ENCODE peak calls at places on chromosomes 1 and 21, in nine cellular contexts. D is A673; I is nephron progenitor cell; X is activated CD8-positive, alpha-beta T cell treated with anti-CD3 and anti-CD28 coated beads for 36 hours; B is HCT116; O is endothelial cell; W is dorsolateral prefrontal cortex; G is astrocyte of the cerebellum; Y is brain microvascular endothelial cell. T is an unnamed sample.

GRCh38 chr1:205648212-205648910 is 16.6 kb upstream of the ELK4 start:
- DNase-seq in D (no peak), I (peak), X (no peak), B (no peak), O (no peak), W (no peak), G (no peak), Y (no peak), T (no peak)

GRCh38 chr1:238088891-238089290 is 198.2 kb upstream of the ZP4 start:
- DNase-seq in D (no peak), I (no peak), X (no peak), B (no peak), O (no peak), W (no peak), G (peak), Y (no peak), T (no peak)

GRCh38 chr1:78277253-78277652 is 213.5 kb upstream of the PTGFR start:
- DNase-seq in D (no peak), I (no peak), X (peak), B (no peak), O (no peak), W (no peak), G (peak), Y (peak), T (peak)

GRCh38 chr1:202106340-202107284 is 16.1 kb upstream of the GPR37L1 start:
- DNase-seq in D (no peak), I (no peak), X (no peak), B (peak), O (no peak), W (no peak), G (no peak), Y (no peak), T (peak)

GRCh38 chr1:56061824-56062223 is 517.5 kb downstream of the PLPP3 start:
- DNase-seq in D (no peak), I (no peak), X (no peak), B (no peak), O (no peak), W (no peak), G (no peak), Y (no peak), T (no peak)

GRCh38 chr1:154467768-154468102 is 34.3 kb upstream of the TDRD10 start:
- DNase-seq in D (no peak), I (no peak), X (no peak), B (no peak), O (no peak), W (no peak), G (no peak), Y (no peak), T (no peak)

GRCh38 chr1:17572264-17572985 is 32.9 kb downstream of the ARHGEF10L start:
- DNase-seq in D (no peak), I (no peak), X (peak), B (no peak), O (no peak), W (no peak), G (no peak), Y (no peak), T (no peak)

GRCh38 chr1:231421971-231422797 is at the start of gene EGLN1:
- DNase-seq in D (peak), I (peak), X (peak), B (peak), O (peak), W (peak), G (peak), Y (peak), T (peak)

GRCh38 chr1:172298146-172298545 is 122.3 kb upstream of the C1orf105 start:
- DNase-seq in D (no peak), I (no peak), X (no peak), B (no peak), O (no peak), W (no peak), G (no peak), Y (peak), T (no peak)

GRCh38 chr1:205714190-205714905 is 34.0 kb upstream of the SLC45A3 start:
- DNase-seq in D (peak), I (no peak), X (no peak), B (no peak), O (no peak), W (peak), G (no peak), Y (no peak), T (no peak)

GRCh38 chr1:232249834-232250233 is 380.1 kb downstream of the SIPA1L2 start:
- DNase-seq in D (no peak), I (no peak), X (no peak), B (no peak), O (no peak), W (no peak), G (no peak), Y (no peak), T (no peak)

GRCh38 chr1:19139711-19140110 is 70.4 kb downstream of the UBR4 start:
- DNase-seq in D (no peak), I (no peak), X (no peak), B (no peak), O (no peak), W (no peak), G (no peak), Y (no peak), T (no peak)

GRCh38 chr1:46368781-46369180 is 25.3 kb upstream of the FAAH start:
- DNase-seq in D (no peak), I (no peak), X (no peak), B (no peak), O (no peak), W (no peak), G (no peak), Y (no peak), T (no peak)

GRCh38 chr1:116377564-116378529 is 4.8 kb downstream of the ATP1A1 start:
- DNase-seq in D (peak), I (no peak), X (peak), B (no peak), O (no peak), W (peak), G (peak), Y (peak), T (no peak)

GRCh38 chr1:151047925-151048644 is 534 bp downstream of the C1orf56 start:
- DNase-seq in D (peak), I (peak), X (peak), B (no peak), O (peak), W (peak), G (no peak), Y (peak), T (peak)

GRCh38 chr1:223022641-223023473 is 120.2 kb downstream of the TLR5 start:
- DNase-seq in D (peak), I (peak), X (no peak), B (no peak), O (peak), W (no peak), G (no peak), Y (no peak), T (no peak)

GRCh38 chr1:201346987-201347386 is 30.5 kb downstream of the TNNT2 start:
- DNase-seq in D (no peak), I (no peak), X (no peak), B (no peak), O (no peak), W (no peak), G (no peak), Y (no peak), T (no peak)

GRCh38 chr1:156922986-156923564 is 2.6 kb downstream of the LRRC71 start:
- DNase-seq in D (no peak), I (no peak), X (no peak), B (no peak), O (no peak), W (no peak), G (no peak), Y (no peak), T (no peak)

GRCh38 chr1:5140136-5140535 is 485.7 kb downstream of the AJAP1 start:
- DNase-seq in D (no peak), I (no peak), X (no peak), B (no peak), O (no peak), W (no peak), G (no peak), Y (no peak), T (no peak)

GRCh38 chr1:22709227-22709626 is 1.4 kb upstream of the EPHB2 start:
- DNase-seq in D (no peak), I (no peak), X (no peak), B (no peak), O (peak), W (no peak), G (no peak), Y (no peak), T (peak)
- TF ChIP-seq CTCF in D (peak), I (peak), X (no peak), B (peak), O (peak), W (no peak), G (peak), Y (peak), T (no peak)

GRCh38 chr21:42123509-42123908 is 52.4 kb downstream of the UMODL1 start:
- DNase-seq in D (no peak), I (no peak), X (no peak), B (no peak), O (no peak), W (no peak), G (no peak), Y (no peak), T (no peak)

GRCh38 chr21:42127164-42128125 is 56.3 kb downstream of the UMODL1 start:
- DNase-seq in D (no peak), I (no peak), X (no peak), B (no peak), O (no peak), W (no peak), G (no peak), Y (no peak), T (no peak)

GRCh38 chr21:42124081-42124480 is 53.0 kb downstream of the UMODL1 start:
- DNase-seq in D (no peak), I (no peak), X (no peak), B (no peak), O (no peak), W (no peak), G (no peak), Y (no peak), T (no peak)

GRCh38 chr21:42124826-42125570 is 53.9 kb downstream of the UMODL1 start:
- DNase-seq in D (no peak), I (no peak), X (no peak), B (no peak), O (no peak), W (no peak), G (no peak), Y (no peak), T (no peak)

DNA sequence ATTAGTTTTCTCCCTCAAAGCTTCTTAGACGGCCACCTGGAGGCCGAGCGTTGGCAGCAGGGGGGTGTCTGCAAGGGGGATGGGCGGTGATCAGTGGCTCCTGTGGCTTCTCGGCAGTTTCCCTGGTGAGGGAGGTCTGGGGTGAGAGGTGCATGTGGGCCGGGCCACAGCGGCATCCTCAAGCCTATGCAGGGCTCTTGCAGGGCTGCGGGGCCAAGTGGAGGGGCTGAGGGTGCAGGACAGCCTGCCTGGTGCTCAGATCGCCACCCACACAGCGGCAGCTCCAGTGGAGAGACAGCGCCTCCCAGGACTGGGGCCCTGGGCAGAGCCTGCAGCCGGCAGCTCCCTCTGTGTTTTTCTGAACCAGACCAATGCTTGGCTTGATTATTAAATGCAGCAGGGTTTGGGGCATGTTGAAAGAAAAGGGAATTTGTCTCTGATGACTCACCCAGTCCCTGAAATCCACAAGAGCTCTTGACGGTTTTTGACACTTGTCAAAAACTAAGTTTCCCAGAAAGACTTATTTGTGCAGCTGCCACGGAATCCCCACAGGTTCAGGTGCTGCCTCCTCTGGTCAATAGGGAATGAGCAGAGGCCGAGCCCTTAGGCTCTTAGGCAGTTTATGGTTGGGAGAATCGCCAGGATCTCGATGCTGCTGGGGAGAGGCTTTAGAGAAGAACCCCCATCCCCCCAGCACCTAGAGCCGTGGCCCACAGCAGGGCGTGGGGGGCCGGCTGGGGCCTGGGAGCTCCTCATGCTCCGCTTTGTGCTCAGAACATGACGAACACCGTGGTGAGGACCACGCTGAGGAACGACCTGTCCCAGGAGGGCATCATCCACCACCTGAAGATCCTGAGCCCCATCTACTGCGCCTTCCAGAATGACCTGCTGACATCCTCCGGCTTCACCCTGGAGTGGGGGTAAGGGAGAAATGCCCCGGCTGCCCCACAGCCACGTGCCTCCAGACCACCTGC is 54.7 kb downstream of the UMODL1 start:
- DNase-seq in D (peak), I (no peak), X (peak), B (no peak), O (no peak), W (no peak), G (no peak), Y (peak), T (no peak)
- TF ChIP-seq CTCF in D (no peak), I (peak), X (no peak), B (peak), O (peak), W (no peak), G (peak), Y (peak), T (no peak)

GRCh38 chr21:34362670-34363069 is 1.1 kb upstream of the KCNE2 start:
- DNase-seq in D (no peak), I (no peak), X (no peak), B (no peak), O (no peak), W (no peak), G (no peak), Y (no peak), T (no peak)

GRCh38 chr21:34364921-34365320 is 1.1 kb downstream of the KCNE2 start:
- DNase-seq in D (no peak), I (no peak), X (no peak), B (no peak), O (no peak), W (no peak), G (no peak), Y (no peak), T (no peak)

GRCh38 chr21:34360488-34361241 is 3.1 kb upstream of the KCNE2 start:
- DNase-seq in D (no peak), I (no peak), X (no peak), B (no peak), O (no peak), W (no peak), G (no peak), Y (no peak), T (no peak)

GRCh38 chr21:34363733-34364132 is at the start of gene KCNE2:
- DNase-seq in D (no peak), I (no peak), X (no peak), B (no peak), O (no peak), W (no peak), G (no peak), Y (no peak), T (no peak)

DNA sequence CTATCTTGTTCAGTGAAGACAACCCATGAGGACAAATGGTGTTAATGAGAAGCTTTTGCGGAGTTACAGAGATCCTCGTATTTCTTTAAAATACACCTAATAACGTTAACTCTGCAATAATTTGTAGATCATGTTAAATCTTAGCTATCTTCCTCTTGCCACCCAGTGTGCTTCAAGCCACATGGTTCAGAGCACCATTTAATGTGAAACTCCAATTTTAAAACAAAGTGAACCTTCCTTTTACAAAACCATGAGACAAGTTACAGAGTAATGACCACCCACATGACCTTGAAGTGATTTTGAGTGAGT is 1.7 kb upstream of the KCNE2 start:
- DNase-seq in D (no peak), I (no peak), X (no peak), B (no peak), O (no peak), W (no peak), G (no peak), Y (no peak), T (no peak)
- TF ChIP-seq CTCF in D (no peak), I (peak), X (peak), B (no peak), O (peak), W (peak), G (no peak), Y (no peak), T (no peak)

GRCh38 chr21:42164064-42164789 is 54.7 kb upstream of the ABCG1 start:
- DNase-seq in D (peak), I (peak), X (peak), B (peak), O (peak), W (no peak), G (no peak), Y (no peak), T (peak)
- TF ChIP-seq CTCF in D (peak), I (peak), X (peak), B (peak), O (no peak), W (peak), G (no peak), Y (peak), T (peak)

GRCh38 chr1:110059133-110059863 is 11.2 kb downstream of the ALX3 start:
- DNase-seq in D (no peak), I (peak), X (no peak), B (no peak), O (no peak), W (no peak), G (no peak), Y (no peak), T (no peak)

GRCh38 chr1:110058591-110058990 is 11.9 kb downstream of the ALX3 start:
- DNase-seq in D (no peak), I (no peak), X (no peak), B (no peak), O (no peak), W (no peak), G (no peak), Y (no peak), T (no peak)

GRCh38 chr1:110061341-110061740 is 9.1 kb downstream of the ALX3 start:
- DNase-seq in D (no peak), I (no peak), X (no peak), B (no peak), O (no peak), W (no peak), G (no peak), Y (no peak), T (no peak)

GRCh38 chr1:110060662-110061060 is 9.8 kb downstream of the ALX3 start:
- DNase-seq in D (no peak), I (no peak), X (no peak), B (no peak), O (no peak), W (no peak), G (no peak), Y (no peak), T (no peak)

DNA sequence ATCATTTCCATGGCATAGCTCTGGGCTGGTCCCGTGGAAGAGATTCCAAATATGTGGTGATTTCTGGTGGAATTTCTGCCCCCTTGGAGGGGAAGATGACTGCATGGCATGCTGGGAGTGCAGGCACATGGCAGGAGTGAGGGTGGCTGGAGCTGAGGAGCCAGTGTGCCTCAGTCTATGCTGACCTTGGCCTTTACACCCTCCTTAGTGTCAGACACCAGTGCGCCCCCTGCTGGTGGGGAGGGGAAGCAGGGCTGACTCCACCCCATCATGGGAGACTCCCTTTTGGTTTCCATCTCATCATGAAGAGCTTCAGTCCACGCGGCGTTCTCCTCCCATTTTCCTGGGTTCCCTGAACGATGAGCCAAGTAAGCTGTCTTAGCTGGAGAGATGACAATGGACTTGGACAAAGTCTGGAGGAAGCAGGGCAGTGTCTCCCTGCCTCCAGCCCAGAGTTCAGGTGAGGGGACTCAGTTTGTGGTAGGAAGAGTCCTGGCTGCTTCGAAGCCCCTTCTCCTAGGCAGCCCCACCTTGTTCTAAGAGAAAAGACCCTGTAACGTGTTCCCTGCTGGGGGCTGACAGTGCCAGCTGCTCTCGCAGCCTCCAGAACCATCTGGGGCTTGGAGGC is 10.3 kb downstream of the ALX3 start:
- DNase-seq in D (peak), I (peak), X (peak), B (no peak), O (peak), W (no peak), G (no peak), Y (no peak), T (peak)
- TF ChIP-seq CTCF in D (peak), I (peak), X (peak), B (peak), O (peak), W (peak), G (peak), Y (peak), T (peak)

GRCh38 chr1:80155371-80155770 is 1148.8 kb upstream of the ADGRL4 start:
- DNase-seq in D (no peak), I (no peak), X (no peak), B (peak), O (no peak), W (no peak), G (no peak), Y (no peak), T (peak)
- TF ChIP-seq CTCF in D (peak), I (no peak), X (no peak), B (peak), O (no peak), W (no peak), G (no peak), Y (peak), T (no peak)

T was measured in Calu3.